ENCODE peak calls at places on chromosome 11, in nine cellular contexts. E is tibial artery, W is pancreas, U is IMR-90, K is dorsolateral prefrontal cortex, L is endothelial cell, B is cardiac fibroblast, V is lower leg skin, C is A549. R is an unnamed sample.

GRCh38 chr11:100403817-100404216 is 283.3 kb upstream of the ARHGAP42 start:
- DNase-seq in E (no peak), W (no peak), U (peak; percentile 89), K (no peak), L (no peak), B (peak; percentile 15), V (no peak), C (no peak), R (no peak)

GRCh38 chr11:30967579-30967978 is 381.4 kb upstream of the MPPED2 start:
- DNase-seq in E (no peak), W (no peak), U (no peak), K (no peak), L (no peak), B (no peak), V (no peak), C (no peak), R (no peak)

GRCh38 chr11:10139656-10140055 is 154.4 kb downstream of the SBF2 start:
- DNase-seq in E (no peak), W (no peak), U (peak; percentile 68), K (no peak), L (no peak), B (peak; percentile 91), V (no peak), C (no peak), R (peak; percentile 8)

GRCh38 chr11:126380909-126381308 is 25.4 kb downstream of the ST3GAL4 start:
- DNase-seq in E (no peak), W (no peak), U (no peak), K (no peak), L (no peak), B (no peak), V (no peak), C (no peak), R (no peak)

GRCh38 chr11:46050065-46050464 is 71.2 kb downstream of the PHF21A start:
- DNase-seq in E (no peak), W (no peak), U (peak; percentile 85), K (no peak), L (peak; percentile 4), B (peak; percentile 93), V (no peak), C (no peak), R (peak; percentile 2)

GRCh38 chr11:8287297-8288070 is 23.8 kb upstream of the LMO1 start:
- DNase-seq in E (no peak), W (no peak), U (no peak), K (no peak), L (no peak), B (no peak), V (peak; percentile 59), C (no peak), R (no peak)

GRCh38 chr11:73971175-73971719 is 11.4 kb downstream of the UCP2 start:
- DNase-seq in E (no peak), W (no peak), U (no peak), K (no peak), L (no peak), B (no peak), V (no peak), C (no peak), R (no peak)

GRCh38 chr11:6413791-6414231 is 5.1 kb downstream of the APBB1 start:
- DNase-seq in E (no peak), W (no peak), U (no peak), K (peak; percentile 72), L (no peak), B (no peak), V (no peak), C (no peak), R (no peak)

GRCh38 chr11:102268083-102268984 is 49.0 kb upstream of the BIRC3 start:
- DNase-seq in E (peak; percentile 51), W (peak; percentile 97), U (peak; percentile 55), K (peak; percentile 36), L (peak; percentile 62), B (peak; percentile 72), V (peak; percentile 96), C (peak; percentile 92), R (peak; percentile 90)

GRCh38 chr11:100632970-100633452 is 54.1 kb upstream of the ARHGAP42 start:
- DNase-seq in E (peak; percentile 38), W (peak; percentile 33), U (peak; percentile 56), K (no peak), L (no peak), B (peak; percentile 70), V (peak; percentile 91), C (no peak), R (peak; percentile 38)

GRCh38 chr11:77198440-77198849 is 70.4 kb downstream of the MYO7A start:
- DNase-seq in E (peak; percentile 11), W (peak; percentile 13), U (peak; percentile 10), K (peak; percentile 2), L (peak; percentile 44), B (no peak), V (peak; percentile 82), C (peak; percentile 36), R (peak; percentile 34)
- TF ChIP-seq CTCF in E (no peak), W (no peak), U (peak; percentile 22), K (no peak), L (peak; percentile 57), B (peak; percentile 35), V (no peak), C (peak; percentile 9), R (no peak)

GRCh38 chr11:35618497-35619029 is 303 bp downstream of the FJX1 start:
- DNase-seq in E (no peak), W (peak; percentile 33), U (peak; percentile 51), K (peak; percentile 19), L (no peak), B (peak; percentile 52), V (no peak), C (peak; percentile 50), R (peak; percentile 64)
- TF ChIP-seq CTCF in E (no peak), W (no peak), U (no peak), K (no peak), L (no peak), B (no peak), V (no peak), C (no peak), R (no peak)

DNA sequence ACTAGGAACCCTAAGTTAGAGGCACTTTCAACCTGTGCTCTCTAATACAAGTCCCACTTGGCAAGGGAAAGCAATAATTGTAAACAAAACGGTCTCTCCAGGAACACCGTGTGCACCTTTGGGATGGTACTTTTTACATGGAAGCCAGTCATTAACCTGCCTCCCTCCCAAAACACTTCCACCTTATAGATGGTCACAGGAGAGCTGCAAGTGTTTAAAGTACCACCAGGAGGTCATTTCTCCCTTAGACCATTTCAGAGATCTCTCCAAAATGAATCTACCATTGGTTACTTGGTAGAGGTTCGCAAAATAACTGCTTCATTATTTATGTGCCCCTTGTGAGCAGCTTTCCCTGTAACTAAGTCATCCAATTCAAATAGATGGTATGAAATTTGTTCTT is 375.3 kb downstream of the DYNC2H1 start:
- DNase-seq in E (no peak), W (no peak), U (no peak), K (no peak), L (no peak), B (no peak), V (no peak), C (peak; percentile 2), R (no peak)
- TF ChIP-seq CTCF in E (no peak), W (no peak), U (no peak), K (no peak), L (no peak), B (peak; percentile 18), V (no peak), C (no peak), R (no peak)

GRCh38 chr11:84719935-84720577 is 907.1 kb downstream of the DLG2 start:
- DNase-seq in E (no peak), W (peak; percentile 28), U (no peak), K (peak; percentile 11), L (peak; percentile 28), B (no peak), V (peak; percentile 84), C (no peak), R (no peak)
- TF ChIP-seq CTCF in E (no peak), W (no peak), U (no peak), K (no peak), L (no peak), B (no peak), V (no peak), C (no peak), R (no peak)

GRCh38 chr11:1293619-1294015 is 15.8 kb downstream of the TOLLIP start:
- DNase-seq in E (peak; percentile 15), W (no peak), U (no peak), K (peak; percentile 25), L (no peak), B (no peak), V (peak; percentile 80), C (peak; percentile 25), R (peak; percentile 63)
- TF ChIP-seq CTCF in E (no peak), W (no peak), U (peak; percentile 23), K (peak; percentile 50), L (no peak), B (peak; percentile 1), V (no peak), C (peak; percentile 36), R (peak; percentile 59)

DNA sequence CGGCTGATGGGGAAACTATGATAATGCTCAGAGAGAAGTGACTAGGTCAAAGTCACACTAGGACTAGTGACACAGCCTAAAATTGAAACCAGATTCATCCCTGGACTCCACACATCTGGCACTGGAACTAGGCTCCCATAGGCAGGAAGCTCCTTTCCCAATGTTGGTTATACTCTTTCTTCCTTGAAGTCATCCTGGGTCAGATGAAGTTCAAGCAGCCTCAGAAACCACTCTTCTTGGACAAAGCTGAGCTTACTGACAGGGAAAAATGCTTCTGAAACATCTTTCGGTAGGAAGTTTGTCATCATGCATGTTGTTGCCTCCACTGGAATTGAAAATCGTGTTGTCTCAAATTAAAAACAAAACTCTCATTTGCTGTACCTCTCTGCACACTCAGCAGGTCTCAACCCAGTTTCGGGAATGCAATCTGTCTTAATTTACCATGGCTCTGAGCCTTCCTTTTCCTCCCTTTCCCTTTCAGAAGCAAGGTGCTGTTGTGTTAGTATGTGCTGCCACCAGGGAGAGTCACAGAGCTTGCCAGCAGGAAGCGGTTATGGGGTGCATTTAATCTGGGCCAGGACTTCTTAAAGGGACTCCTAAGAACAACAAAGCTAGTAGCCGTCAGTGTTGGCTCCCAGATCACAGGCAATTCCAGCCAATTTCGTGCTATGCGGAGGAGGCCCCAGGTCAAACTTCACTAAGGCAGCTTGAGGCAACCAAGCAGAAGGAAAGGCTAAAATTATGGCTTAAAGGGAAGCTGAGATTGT is 384.8 kb downstream of the TENM4 start:
- DNase-seq in E (no peak), W (no peak), U (peak; percentile 79), K (no peak), L (no peak), B (peak; percentile 71), V (no peak), C (no peak), R (no peak)
- TF ChIP-seq CTCF in E (no peak), W (no peak), U (no peak), K (no peak), L (no peak), B (no peak), V (no peak), C (no peak), R (no peak)

DNA sequence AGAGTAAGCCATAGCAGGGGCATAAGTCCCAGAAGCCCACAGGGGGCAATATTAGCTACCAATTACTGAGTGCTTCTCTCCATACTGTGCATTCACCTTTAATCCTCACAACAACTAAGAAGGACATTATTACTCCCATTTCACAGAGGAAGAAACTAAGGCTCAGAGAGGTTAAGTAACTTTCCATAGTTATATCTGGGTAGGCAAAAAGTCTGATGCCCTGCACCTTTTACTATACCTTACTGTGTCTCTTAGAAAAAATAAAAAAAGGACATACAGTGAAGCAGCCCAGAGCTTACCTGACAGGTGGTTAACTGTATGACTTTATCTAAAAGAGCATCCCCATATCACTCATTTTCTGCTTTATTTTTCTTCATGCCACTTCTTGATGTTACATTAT is 2.6 kb downstream of the SERGEF start:
- DNase-seq in E (no peak), W (no peak), U (no peak), K (no peak), L (no peak), B (no peak), V (no peak), C (no peak), R (no peak)
- TF ChIP-seq CTCF in E (no peak), W (no peak), U (peak; percentile 2), K (no peak), L (no peak), B (no peak), V (no peak), C (no peak), R (no peak)

R was measured in Calu3.